ENCODE peak calls at places on chromosome 16, in six cellular contexts. Q is ascending aorta, U is right cardiac atrium, V is AG04450, A is tibial artery, T is cardiac muscle cell. N is an unnamed sample.

GRCh38 chr16:73951541-73951940 is 345.1 kb upstream of the PSMD7 start:
- DNase-seq in V (peak), T (peak), U (peak), A (no peak), Q (no peak), N (no peak)

GRCh38 chr16:27235055-27235937 is 32.0 kb downstream of the KDM8 start:
- DNase-seq in Q (peak), T (peak), U (peak), A (peak), V (no peak), N (peak)

GRCh38 chr16:58042886-58043515 is 17.4 kb downstream of the MMP15 start:
- DNase-seq in A (no peak), V (no peak), T (no peak), Q (no peak), U (no peak), N (no peak)

GRCh38 chr16:21610766-21611165 is 11.4 kb downstream of the METTL9 start:
- DNase-seq in V (no peak), U (no peak), A (no peak), T (no peak), Q (no peak), N (no peak)

GRCh38 chr16:87789437-87790277 is 23.9 kb upstream of the KLHDC4 start:
- DNase-seq in V (peak), A (peak), Q (no peak), U (no peak), T (peak), N (no peak)

GRCh38 chr16:73735954-73736353 is 560.7 kb upstream of the PSMD7 start:
- DNase-seq in U (no peak), V (no peak), A (no peak), Q (no peak), T (no peak), N (no peak)

GRCh38 chr16:396605-397004 is 394 bp upstream of the NME4 start:
- DNase-seq in T (peak), A (peak), U (peak), V (no peak), Q (no peak), N (no peak)

GRCh38 chr16:4081577-4082021 is 34.6 kb downstream of the ADCY9 start:
- DNase-seq in V (no peak), U (no peak), T (no peak), Q (peak), A (no peak), N (no peak)

GRCh38 chr16:46822270-46822669 is 8.7 kb downstream of the C16orf87 start:
- DNase-seq in T (peak), Q (no peak), U (no peak), A (no peak), V (peak), N (no peak)

GRCh38 chr16:65002265-65002664 is 119.6 kb downstream of the CDH11 start:
- DNase-seq in V (no peak), U (no peak), Q (no peak), T (peak), A (no peak), N (no peak)

GRCh38 chr16:80084614-80085013 is 456.2 kb upstream of the DYNLRB2 start:
- DNase-seq in U (peak), Q (peak), A (no peak), T (peak), V (no peak), N (peak)

GRCh38 chr16:49498241-49499017 is 124.8 kb downstream of the C16orf78 start:
- DNase-seq in U (no peak), V (no peak), Q (peak), T (no peak), A (peak), N (no peak)

GRCh38 chr16:50315346-50315997 is 49.1 kb downstream of the ADCY7 start:
- DNase-seq in Q (peak), V (no peak), U (peak), A (peak), T (no peak), N (no peak)

GRCh38 chr16:57870753-57871454 is 68.6 kb upstream of the KIFC3 start:
- DNase-seq in U (no peak), V (no peak), T (no peak), Q (no peak), A (no peak), N (no peak)

GRCh38 chr16:55663770-55664677 is 8.2 kb downstream of the SLC6A2 start:
- DNase-seq in U (no peak), T (no peak), Q (no peak), V (no peak), A (peak), N (no peak)

GRCh38 chr16:57500578-57501111 is 14.4 kb upstream of the DOK4 start:
- DNase-seq in U (peak), Q (no peak), T (no peak), A (no peak), V (no peak), N (no peak)

GRCh38 chr16:61435356-61435755 is 600.9 kb downstream of the CDH8 start:
- DNase-seq in U (no peak), A (no peak), Q (no peak), T (no peak), V (no peak), N (no peak)

GRCh38 chr16:80167657-80168056 is 373.1 kb upstream of the DYNLRB2 start:
- DNase-seq in A (no peak), U (no peak), T (no peak), Q (no peak), V (no peak), N (no peak)

GRCh38 chr16:53433930-53434435 is 288 bp upstream of the RBL2 start:
- DNase-seq in A (no peak), V (peak), Q (no peak), U (peak), T (peak), N (no peak)

GRCh38 chr16:77974883-77975282 is 47.5 kb upstream of the CLEC3A start:
- DNase-seq in V (no peak), U (no peak), Q (no peak), T (no peak), A (no peak), N (no peak)

GRCh38 chr16:46932802-46933201 is 40.7 kb downstream of the DNAJA2 start:
- DNase-seq in V (no peak), U (no peak), A (no peak), T (no peak), Q (no peak), N (no peak)

GRCh38 chr16:50298075-50298460 is 31.7 kb downstream of the ADCY7 start:
- DNase-seq in Q (no peak), V (no peak), T (no peak), A (no peak), U (no peak), N (no peak)

GRCh38 chr16:24075302-24075701 is 180.8 kb upstream of the CACNG3 start:
- DNase-seq in Q (no peak), T (no peak), A (no peak), V (no peak), U (no peak), N (no peak)

GRCh38 chr16:64440421-64440831 is 681.4 kb downstream of the CDH11 start:
- DNase-seq in Q (peak), T (peak), U (no peak), V (peak), A (no peak), N (peak)

GRCh38 chr16:68091604-68092261 is 6.6 kb downstream of the NFATC3 start:
- DNase-seq in A (no peak), Q (no peak), V (no peak), U (no peak), T (peak), N (no peak)

GRCh38 chr16:31480851-31481250 is 2.1 kb upstream of the SLC5A2 start:
- DNase-seq in U (peak), A (no peak), Q (no peak), V (no peak), T (peak), N (no peak)

GRCh38 chr16:76182092-76182635 is 95.0 kb upstream of the CNTNAP4 start:
- DNase-seq in Q (no peak), U (no peak), T (no peak), A (no peak), V (no peak), N (no peak)

GRCh38 chr16:29029168-29029994 is 44.5 kb downstream of the LAT start:
- DNase-seq in Q (peak), A (no peak), T (peak), U (no peak), V (peak), N (no peak)

GRCh38 chr16:305916-306315 is 23.0 kb downstream of the PDIA2 start:
- DNase-seq in Q (no peak), U (peak), V (no peak), A (no peak), T (no peak), N (no peak)

GRCh38 chr16:3536851-3537250 is 36.0 kb downstream of the CLUAP1 start:
- DNase-seq in T (no peak), V (no peak), U (no peak), Q (peak), A (peak), N (no peak)

GRCh38 chr16:75265911-75266701 is 14.7 kb upstream of the BCAR1 start:
- DNase-seq in V (no peak), A (peak), U (peak), Q (peak), T (peak), N (peak)

GRCh38 chr16:58654456-58655214 is 25.0 kb upstream of the CNOT1 start:
- DNase-seq in V (no peak), U (no peak), T (no peak), Q (no peak), A (no peak), N (no peak)

GRCh38 chr16:72380283-72380682 is 208.3 kb upstream of the PMFBP1 start:
- DNase-seq in T (peak), V (no peak), Q (no peak), A (no peak), U (no peak), N (no peak)

GRCh38 chr16:24731722-24732419 is 2.4 kb downstream of the TNRC6A start:
- DNase-seq in V (no peak), Q (no peak), T (no peak), A (no peak), U (peak), N (no peak)

GRCh38 chr16:57528499-57529323 is 7.7 kb downstream of the CCDC102A start:
- DNase-seq in T (no peak), Q (no peak), U (peak), V (no peak), A (peak), N (no peak)

GRCh38 chr16:10191096-10191495 is 8.9 kb upstream of the GRIN2A start:
- DNase-seq in U (no peak), T (no peak), Q (no peak), A (no peak), V (no peak), N (no peak)

GRCh38 chr16:51766739-51767138 is 615.7 kb upstream of the SALL1 start:
- DNase-seq in A (no peak), T (no peak), V (no peak), Q (no peak), U (no peak), N (no peak)

GRCh38 chr16:78761427-78761826 is 662.0 kb downstream of the WWOX start:
- DNase-seq in Q (no peak), V (no peak), A (no peak), T (no peak), U (no peak), N (no peak)

GRCh38 chr16:47695746-47696145 is 234.6 kb downstream of the PHKB start:
- DNase-seq in T (no peak), Q (no peak), U (no peak), V (no peak), A (no peak), N (no peak)

GRCh38 chr16:53805113-53805512 is 101.2 kb downstream of the FTO start:
- DNase-seq in Q (no peak), T (no peak), V (no peak), U (no peak), A (no peak), N (no peak)

GRCh38 chr16:85369741-85370528 is 243.2 kb upstream of the GSE1 start:
- DNase-seq in T (no peak), A (peak), V (no peak), U (peak), Q (peak), N (peak)

GRCh38 chr16:85370881-85371651 is 242.1 kb upstream of the GSE1 start:
- DNase-seq in Q (peak), V (no peak), T (no peak), A (peak), U (peak), N (peak)

GRCh38 chr16:85371948-85372347 is 241.2 kb upstream of the GSE1 start:
- DNase-seq in U (no peak), T (no peak), V (no peak), Q (no peak), A (no peak), N (no peak)

GRCh38 chr16:85369060-85369459 is 244.1 kb upstream of the GSE1 start:
- DNase-seq in U (no peak), T (no peak), Q (no peak), V (no peak), A (no peak), N (no peak)

GRCh38 chr16:85370543-85370880 is 242.6 kb upstream of the GSE1 start:
- DNase-seq in T (no peak), V (no peak), Q (no peak), U (no peak), A (no peak), N (no peak)
- H3K27ac ChIP-seq in T (peak), V (no peak), Q (peak), U (peak), A (peak), N (peak)

DNA sequence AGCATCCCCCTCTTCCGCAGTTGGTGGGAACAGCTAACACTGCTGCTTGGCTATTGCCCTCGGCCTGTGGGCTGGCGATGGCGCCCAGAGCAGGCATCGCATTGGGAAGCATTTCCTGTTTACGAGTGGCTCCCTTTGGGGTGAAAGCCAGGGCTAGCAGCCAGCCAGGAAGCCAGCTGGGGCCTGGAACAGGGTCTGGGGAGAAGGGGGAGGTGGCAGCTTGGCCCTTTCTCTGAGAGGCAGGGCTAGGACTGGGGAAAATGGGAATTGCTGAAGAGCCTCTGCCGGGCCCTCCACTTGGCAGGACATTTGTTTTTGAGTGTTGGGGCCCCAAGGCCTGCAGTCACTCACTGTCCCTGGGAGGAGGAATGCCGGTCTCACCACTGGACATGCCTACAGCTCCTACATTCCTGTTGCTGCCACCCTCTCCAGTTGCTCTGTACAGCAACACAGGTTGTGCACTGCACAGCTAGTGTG is 2.5 kb upstream of the MTSS2 start:
- DNase-seq in Q (no peak), V (no peak), U (peak), A (peak), T (peak), N (peak)
- H3K27ac ChIP-seq in Q (peak), V (peak), U (peak), A (peak), T (peak), N (peak)

DNA sequence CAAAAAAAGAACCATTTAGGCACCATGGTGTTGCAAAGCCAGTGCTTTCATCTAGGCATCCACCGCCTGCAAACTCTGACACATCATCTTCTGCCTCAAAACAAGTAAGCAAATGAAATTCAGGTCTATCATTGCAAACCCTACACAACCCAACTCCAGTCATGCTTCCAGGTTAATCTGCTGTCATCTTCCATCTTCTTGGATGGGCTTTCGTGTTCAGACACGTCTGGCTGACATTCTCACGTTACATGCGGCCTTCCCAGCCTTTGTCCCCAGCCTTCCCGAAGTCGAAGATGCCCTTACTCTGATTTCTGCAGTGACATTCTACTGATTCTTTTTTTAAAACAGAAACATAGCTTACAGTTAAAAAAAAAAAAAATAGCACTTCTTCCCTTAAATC is 8.8 kb downstream of the ANKRD11 start:
- DNase-seq in Q (no peak), A (no peak), U (no peak), T (no peak), V (no peak), N (no peak)
- H3K27ac ChIP-seq in Q (no peak), A (no peak), U (no peak), T (no peak), V (no peak), N (no peak)

DNA sequence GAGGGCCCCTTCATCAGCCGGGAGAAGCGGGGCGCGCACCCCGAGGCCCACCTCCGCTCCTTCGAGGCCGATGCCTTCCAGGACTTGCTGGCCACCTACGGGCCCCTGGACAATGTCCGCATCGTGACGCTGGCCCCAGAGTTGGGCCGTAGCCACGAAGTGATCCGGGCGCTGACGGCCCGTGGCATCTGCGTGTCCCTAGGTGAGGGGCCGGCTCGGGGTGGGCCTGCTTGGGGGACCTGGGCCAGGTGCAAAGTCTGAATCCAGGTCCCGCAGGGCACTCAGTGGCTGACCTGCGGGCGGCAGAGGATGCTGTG is 3.5 kb downstream of the CEMP1 start:
- DNase-seq in V (no peak), Q (no peak), U (peak), A (no peak), T (no peak), N (no peak)
- H3K27ac ChIP-seq in V (no peak), Q (no peak), U (no peak), A (no peak), T (no peak), N (no peak)

DNA sequence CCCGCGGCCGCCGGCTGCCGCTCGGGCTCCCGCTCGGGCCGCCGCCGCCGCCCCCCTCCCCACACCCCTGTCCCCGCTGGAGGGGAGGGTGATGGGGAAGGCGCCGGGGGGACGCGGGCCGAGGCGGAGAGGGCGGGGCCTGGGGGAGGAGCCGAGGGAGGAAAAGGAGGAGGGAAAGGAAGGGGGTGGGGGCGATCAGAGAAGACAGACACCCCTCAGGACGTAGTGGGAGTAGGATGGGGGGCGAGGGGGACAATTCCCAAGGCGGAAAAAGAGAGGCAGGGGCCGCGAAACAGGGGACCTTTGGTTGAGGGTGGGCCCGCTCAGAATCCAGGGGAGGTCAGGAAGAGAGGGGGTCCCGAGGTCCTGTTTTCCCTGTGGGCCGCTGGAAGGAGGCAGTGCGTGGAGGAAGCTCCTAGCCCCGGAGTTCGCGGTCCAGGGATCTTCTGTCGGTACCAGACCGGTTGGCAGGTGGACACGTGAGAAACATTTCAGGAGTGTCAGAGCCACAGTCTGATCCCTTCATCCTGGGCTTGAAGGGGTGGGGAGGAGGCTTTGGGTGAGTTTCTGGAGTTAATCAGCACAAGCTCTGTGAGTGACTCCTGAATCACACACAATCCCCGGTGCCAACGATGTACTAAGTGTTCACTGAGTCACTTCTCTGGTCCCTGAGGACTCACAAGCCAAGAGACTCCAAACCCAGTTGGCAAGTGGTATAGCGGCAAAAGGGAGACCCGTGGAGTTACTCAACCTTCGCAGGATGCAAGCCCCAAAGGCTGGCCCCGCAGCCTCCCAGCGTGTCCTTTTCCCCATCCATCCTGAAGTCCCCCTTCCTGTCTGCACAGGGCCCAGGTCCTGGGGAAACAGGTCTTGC is at the start of gene XYLT1:
- DNase-seq in A (peak), T (peak), U (peak), V (peak), Q (peak), N (peak)
- H3K27ac ChIP-seq in A (peak), T (no peak), U (peak), V (peak), Q (peak), N (peak)

GRCh38 chr16:86662740-86663139 is 84.4 kb downstream of the FOXL1 start:
- DNase-seq in U (no peak), A (no peak), T (no peak), V (no peak), Q (no peak), N (no peak)
- H3K27ac ChIP-seq in U (no peak), A (no peak), T (no peak), V (no peak), Q (no peak), N (no peak)